ENCODE peak calls at places on chromosomes 5 and 9, in nine cellular contexts. One of them, this sample, is unnamed.
A peak's percentile ranks its signal among the peaks of the same experiment; 100 is the strongest.

GRCh38 chr5:43203373-43203772 is 11.3 kb downstream of the NIM1K start:
- DNase-seq in H1: no peak
- DNase-seq in breast epithelium: no peak
- DNase-seq in suprapubic skin: no peak
- DNase-seq in tibial artery: no peak
- DNase-seq in fibroblast of the aortic adventitia: peak; percentile 33
- DNase-seq in spleen: no peak
- DNase-seq in psoas muscle: no peak
- DNase-seq in ovary: no peak
- DNase-seq in this sample: no peak

GRCh38 chr5:149114403-149115312 is 26.6 kb upstream of the ABLIM3 start:
- DNase-seq in suprapubic skin: no peak
- DNase-seq in tibial artery: peak; percentile 48
- DNase-seq in breast epithelium: no peak
- DNase-seq in ovary: no peak
- DNase-seq in psoas muscle: no peak
- DNase-seq in H1: no peak
- DNase-seq in fibroblast of the aortic adventitia: peak; percentile 91
- DNase-seq in spleen: no peak
- DNase-seq in this sample: peak; percentile 62

GRCh38 chr5:16480821-16481538 is 15.4 kb upstream of the ZNF622 start:
- DNase-seq in H1: no peak
- DNase-seq in spleen: no peak
- DNase-seq in tibial artery: no peak
- DNase-seq in ovary: no peak
- DNase-seq in suprapubic skin: no peak
- DNase-seq in breast epithelium: no peak
- DNase-seq in fibroblast of the aortic adventitia: no peak
- DNase-seq in psoas muscle: no peak
- DNase-seq in this sample: no peak

GRCh38 chr9:37408933-37409710 is 13.4 kb upstream of the GRHPR start:
- DNase-seq in H1: no peak
- DNase-seq in ovary: no peak
- DNase-seq in fibroblast of the aortic adventitia: no peak
- DNase-seq in tibial artery: no peak
- DNase-seq in psoas muscle: no peak
- DNase-seq in suprapubic skin: no peak
- DNase-seq in spleen: peak; percentile 95
- DNase-seq in breast epithelium: no peak
- DNase-seq in this sample: no peak

GRCh38 chr5:1201327-1202025 is at the start of gene SLC6A19:
- DNase-seq in psoas muscle: peak; percentile 10
- DNase-seq in fibroblast of the aortic adventitia: no peak
- DNase-seq in breast epithelium: no peak
- DNase-seq in suprapubic skin: no peak
- DNase-seq in H1: no peak
- DNase-seq in spleen: no peak
- DNase-seq in ovary: no peak
- DNase-seq in tibial artery: no peak
- DNase-seq in this sample: no peak

GRCh38 chr5:145347026-145347616 is 488.0 kb downstream of the PRELID2 start:
- DNase-seq in fibroblast of the aortic adventitia: peak; percentile 79
- DNase-seq in spleen: no peak
- DNase-seq in psoas muscle: no peak
- DNase-seq in H1: no peak
- DNase-seq in suprapubic skin: no peak
- DNase-seq in breast epithelium: no peak
- DNase-seq in ovary: no peak
- DNase-seq in tibial artery: no peak
- DNase-seq in this sample: peak; percentile 43

GRCh38 chr5:133749331-133749985 is 137.1 kb upstream of the FSTL4 start:
- DNase-seq in spleen: no peak
- DNase-seq in tibial artery: no peak
- DNase-seq in suprapubic skin: no peak
- DNase-seq in ovary: no peak
- DNase-seq in H1: no peak
- DNase-seq in fibroblast of the aortic adventitia: no peak
- DNase-seq in breast epithelium: no peak
- DNase-seq in psoas muscle: no peak
- DNase-seq in this sample: no peak

GRCh38 chr5:178291161-178291561 is 58.6 kb upstream of the PHYKPL start:
- DNase-seq in H1: no peak
- DNase-seq in suprapubic skin: peak; percentile 44
- DNase-seq in tibial artery: peak; percentile 13
- DNase-seq in spleen: peak; percentile 67
- DNase-seq in ovary: no peak
- DNase-seq in fibroblast of the aortic adventitia: no peak
- DNase-seq in breast epithelium: no peak
- DNase-seq in psoas muscle: peak; percentile 5
- DNase-seq in this sample: no peak

GRCh38 chr5:18003784-18004183 is 369.5 kb downstream of the TAF11L14 start:
- DNase-seq in H1: no peak
- DNase-seq in spleen: no peak
- DNase-seq in breast epithelium: no peak
- DNase-seq in suprapubic skin: no peak
- DNase-seq in ovary: no peak
- DNase-seq in fibroblast of the aortic adventitia: no peak
- DNase-seq in psoas muscle: no peak
- DNase-seq in tibial artery: no peak
- DNase-seq in this sample: no peak

GRCh38 chr9:112680731-112681402 is 37.0 kb downstream of the INIP start:
- DNase-seq in spleen: no peak
- DNase-seq in H1: no peak
- DNase-seq in ovary: no peak
- DNase-seq in suprapubic skin: no peak
- DNase-seq in fibroblast of the aortic adventitia: no peak
- DNase-seq in breast epithelium: no peak
- DNase-seq in tibial artery: no peak
- DNase-seq in psoas muscle: no peak
- DNase-seq in this sample: no peak
- TF ChIP-seq CTCF in spleen: no peak
- TF ChIP-seq CTCF in H1: no peak
- TF ChIP-seq CTCF in ovary: no peak
- TF ChIP-seq CTCF in suprapubic skin: no peak
- TF ChIP-seq CTCF in fibroblast of the aortic adventitia: no peak
- TF ChIP-seq CTCF in breast epithelium: no peak
- TF ChIP-seq CTCF in tibial artery: no peak
- TF ChIP-seq CTCF in psoas muscle: no peak
- TF ChIP-seq CTCF in this sample: no peak

DNA sequence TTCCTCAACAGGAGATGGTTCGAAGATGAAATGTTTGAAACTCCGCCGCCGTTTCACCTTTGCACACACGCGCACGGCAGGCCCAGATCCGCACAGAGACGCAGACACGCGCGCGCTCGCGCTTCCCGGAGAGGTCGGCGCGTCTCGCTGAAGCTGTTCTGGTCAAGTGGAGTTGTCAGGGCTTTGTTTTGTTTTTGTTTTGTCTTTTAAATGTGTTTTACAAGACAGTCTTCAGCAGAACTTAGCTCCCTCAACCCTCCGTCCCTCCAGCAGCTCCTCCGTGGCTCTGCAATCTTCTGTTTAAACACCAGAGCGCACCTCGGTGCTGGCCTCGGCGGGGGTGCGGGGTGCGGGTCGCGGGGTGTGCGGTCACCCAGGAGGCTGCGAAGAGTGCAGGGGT is 5.3 kb upstream of the IRX2 start:
- DNase-seq in ovary: no peak
- DNase-seq in psoas muscle: no peak
- DNase-seq in fibroblast of the aortic adventitia: no peak
- DNase-seq in spleen: no peak
- DNase-seq in breast epithelium: peak; percentile 57
- DNase-seq in H1: no peak
- DNase-seq in suprapubic skin: no peak
- DNase-seq in tibial artery: no peak
- DNase-seq in this sample: no peak
- TF ChIP-seq CTCF in ovary: no peak
- TF ChIP-seq CTCF in psoas muscle: no peak
- TF ChIP-seq CTCF in fibroblast of the aortic adventitia: no peak
- TF ChIP-seq CTCF in spleen: no peak
- TF ChIP-seq CTCF in breast epithelium: no peak
- TF ChIP-seq CTCF in H1: peak; percentile 9
- TF ChIP-seq CTCF in suprapubic skin: no peak
- TF ChIP-seq CTCF in tibial artery: no peak
- TF ChIP-seq CTCF in this sample: no peak

GRCh38 chr5:168946363-168946762 is 354.6 kb downstream of the SLIT3 start:
- DNase-seq in breast epithelium: no peak
- DNase-seq in suprapubic skin: no peak
- DNase-seq in ovary: no peak
- DNase-seq in psoas muscle: no peak
- DNase-seq in H1: peak; percentile 21
- DNase-seq in spleen: no peak
- DNase-seq in fibroblast of the aortic adventitia: no peak
- DNase-seq in tibial artery: no peak
- DNase-seq in this sample: peak; percentile 38
- TF ChIP-seq CTCF in breast epithelium: no peak
- TF ChIP-seq CTCF in suprapubic skin: no peak
- TF ChIP-seq CTCF in ovary: no peak
- TF ChIP-seq CTCF in psoas muscle: no peak
- TF ChIP-seq CTCF in H1: peak; percentile 84
- TF ChIP-seq CTCF in spleen: no peak
- TF ChIP-seq CTCF in fibroblast of the aortic adventitia: peak; percentile 21
- TF ChIP-seq CTCF in tibial artery: peak; percentile 13
- TF ChIP-seq CTCF in this sample: no peak

GRCh38 chr5:53874409-53874808 is 314.0 kb downstream of the NDUFS4 start:
- DNase-seq in spleen: no peak
- DNase-seq in H1: no peak
- DNase-seq in suprapubic skin: no peak
- DNase-seq in fibroblast of the aortic adventitia: peak; percentile 21
- DNase-seq in tibial artery: no peak
- DNase-seq in ovary: no peak
- DNase-seq in breast epithelium: no peak
- DNase-seq in psoas muscle: no peak
- DNase-seq in this sample: no peak
- TF ChIP-seq CTCF in spleen: no peak
- TF ChIP-seq CTCF in H1: peak; percentile 70
- TF ChIP-seq CTCF in suprapubic skin: no peak
- TF ChIP-seq CTCF in fibroblast of the aortic adventitia: no peak
- TF ChIP-seq CTCF in tibial artery: no peak
- TF ChIP-seq CTCF in ovary: no peak
- TF ChIP-seq CTCF in breast epithelium: no peak
- TF ChIP-seq CTCF in psoas muscle: no peak
- TF ChIP-seq CTCF in this sample: no peak

DNA sequence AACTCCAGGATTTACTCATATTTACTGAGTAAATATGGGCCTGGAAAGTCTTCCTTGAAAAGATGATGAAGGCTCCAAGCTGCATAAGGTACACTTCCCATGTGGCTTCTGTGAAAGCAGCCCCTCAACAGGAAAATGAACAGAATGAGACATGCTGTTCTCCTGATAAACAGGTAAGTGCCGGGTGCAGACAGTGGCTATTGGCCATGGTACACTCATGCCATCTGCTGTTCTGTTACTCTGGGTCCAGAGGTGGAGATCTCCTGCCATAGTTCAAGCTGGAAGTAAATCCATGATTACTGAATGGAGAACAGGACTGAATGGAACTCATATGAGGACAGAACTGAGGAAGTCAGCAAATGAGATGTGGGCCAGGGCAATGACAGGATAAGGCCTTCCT is 103.6 kb downstream of the SLIT3 start:
- DNase-seq in suprapubic skin: no peak
- DNase-seq in ovary: no peak
- DNase-seq in breast epithelium: no peak
- DNase-seq in spleen: no peak
- DNase-seq in tibial artery: no peak
- DNase-seq in H1: no peak
- DNase-seq in psoas muscle: no peak
- DNase-seq in fibroblast of the aortic adventitia: peak; percentile 32
- DNase-seq in this sample: no peak
- TF ChIP-seq CTCF in suprapubic skin: no peak
- TF ChIP-seq CTCF in ovary: peak; percentile 7
- TF ChIP-seq CTCF in breast epithelium: no peak
- TF ChIP-seq CTCF in spleen: no peak
- TF ChIP-seq CTCF in tibial artery: peak; percentile 29
- TF ChIP-seq CTCF in H1: no peak
- TF ChIP-seq CTCF in psoas muscle: no peak
- TF ChIP-seq CTCF in fibroblast of the aortic adventitia: peak; percentile 14
- TF ChIP-seq CTCF in this sample: no peak

DNA sequence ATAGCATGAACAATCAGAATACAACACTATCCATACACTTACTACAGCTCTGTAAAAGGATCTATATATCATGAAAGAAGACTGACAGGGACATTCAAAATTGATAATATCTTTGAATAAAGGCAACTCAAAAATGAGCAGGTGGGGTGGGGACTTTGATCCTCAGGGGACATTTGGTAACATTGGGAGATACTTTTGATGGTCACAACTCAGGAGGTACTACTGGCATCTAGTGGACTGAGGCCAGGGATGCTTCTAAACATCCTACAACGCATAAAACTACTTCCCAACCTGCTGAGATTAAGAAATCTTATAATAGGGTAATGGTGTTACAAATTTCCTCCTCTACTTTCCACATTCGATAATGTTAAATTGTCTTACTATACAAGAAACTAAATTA is 243.9 kb downstream of the ARL15 start:
- DNase-seq in tibial artery: no peak
- DNase-seq in psoas muscle: no peak
- DNase-seq in spleen: no peak
- DNase-seq in breast epithelium: no peak
- DNase-seq in H1: no peak
- DNase-seq in ovary: no peak
- DNase-seq in suprapubic skin: no peak
- DNase-seq in fibroblast of the aortic adventitia: no peak
- DNase-seq in this sample: no peak
- TF ChIP-seq CTCF in tibial artery: no peak
- TF ChIP-seq CTCF in psoas muscle: no peak
- TF ChIP-seq CTCF in spleen: no peak
- TF ChIP-seq CTCF in breast epithelium: no peak
- TF ChIP-seq CTCF in H1: peak; percentile 31
- TF ChIP-seq CTCF in ovary: no peak
- TF ChIP-seq CTCF in suprapubic skin: no peak
- TF ChIP-seq CTCF in fibroblast of the aortic adventitia: no peak
- TF ChIP-seq CTCF in this sample: no peak

GRCh38 chr9:132000659-132001058 is 79.0 kb downstream of the MED27 start:
- DNase-seq in H1: no peak
- DNase-seq in suprapubic skin: no peak
- DNase-seq in breast epithelium: no peak
- DNase-seq in ovary: no peak
- DNase-seq in fibroblast of the aortic adventitia: no peak
- DNase-seq in psoas muscle: no peak
- DNase-seq in spleen: no peak
- DNase-seq in tibial artery: no peak
- DNase-seq in this sample: no peak

GRCh38 chr9:132003904-132004303 is 75.8 kb downstream of the MED27 start:
- DNase-seq in breast epithelium: no peak
- DNase-seq in psoas muscle: no peak
- DNase-seq in ovary: no peak
- DNase-seq in tibial artery: no peak
- DNase-seq in fibroblast of the aortic adventitia: no peak
- DNase-seq in H1: no peak
- DNase-seq in spleen: no peak
- DNase-seq in suprapubic skin: no peak
- DNase-seq in this sample: no peak

GRCh38 chr9:132004323-132004722 is 75.3 kb downstream of the MED27 start:
- DNase-seq in H1: no peak
- DNase-seq in psoas muscle: no peak
- DNase-seq in spleen: no peak
- DNase-seq in fibroblast of the aortic adventitia: no peak
- DNase-seq in breast epithelium: no peak
- DNase-seq in ovary: no peak
- DNase-seq in suprapubic skin: no peak
- DNase-seq in tibial artery: no peak
- DNase-seq in this sample: no peak

GRCh38 chr9:132001550-132001949 is 78.1 kb downstream of the MED27 start:
- DNase-seq in psoas muscle: no peak
- DNase-seq in suprapubic skin: no peak
- DNase-seq in H1: no peak
- DNase-seq in spleen: no peak
- DNase-seq in tibial artery: no peak
- DNase-seq in breast epithelium: no peak
- DNase-seq in ovary: no peak
- DNase-seq in fibroblast of the aortic adventitia: no peak
- DNase-seq in this sample: no peak

GRCh38 chr9:132002827-132003704 is 76.6 kb downstream of the MED27 start:
- DNase-seq in suprapubic skin: no peak
- DNase-seq in fibroblast of the aortic adventitia: no peak
- DNase-seq in psoas muscle: no peak
- DNase-seq in breast epithelium: no peak
- DNase-seq in H1: no peak
- DNase-seq in spleen: no peak
- DNase-seq in tibial artery: no peak
- DNase-seq in ovary: no peak
- DNase-seq in this sample: no peak
- TF ChIP-seq CTCF in suprapubic skin: no peak
- TF ChIP-seq CTCF in fibroblast of the aortic adventitia: no peak
- TF ChIP-seq CTCF in psoas muscle: no peak
- TF ChIP-seq CTCF in breast epithelium: no peak
- TF ChIP-seq CTCF in H1: no peak
- TF ChIP-seq CTCF in spleen: no peak
- TF ChIP-seq CTCF in tibial artery: no peak
- TF ChIP-seq CTCF in ovary: no peak
- TF ChIP-seq CTCF in this sample: no peak